ENCODE peak calls at places on chromosomes 13 and 19, in five cellular contexts. N, K, D, G and W are unnamed samples.

GRCh38 chr19:50759886-50760285 is 10.4 kb upstream of the GPR32 start:
- DNase-seq in D (no peak), K (no peak), N (no peak), G (no peak), W (no peak)

GRCh38 chr19:57949296-57949695 is 1.8 kb upstream of the ZNF256 start:
- DNase-seq in K (no peak), N (no peak), G (peak; percentile 24), D (no peak), W (no peak)

GRCh38 chr19:31356587-31357314 is 7.5 kb upstream of the TSHZ3 start:
- DNase-seq in D (no peak), K (no peak), N (peak; percentile 24), G (no peak), W (no peak)

GRCh38 chr19:13127811-13128575 is 9.9 kb downstream of the NACC1 start:
- DNase-seq in G (no peak), N (no peak), D (no peak), K (no peak), W (no peak)

GRCh38 chr19:35901854-35902661 is at the start of gene HCST:
- DNase-seq in K (no peak), N (peak; percentile 30), G (no peak), D (no peak), W (no peak)

GRCh38 chr19:45302416-45302815 is 20.3 kb downstream of the CKM start:
- DNase-seq in D (no peak), G (no peak), K (no peak), N (no peak), W (no peak)

GRCh38 chr13:26695891-26696311 is 64.7 kb downstream of the GPR12 start:
- DNase-seq in D (no peak), G (no peak), N (no peak), K (no peak), W (no peak)

GRCh38 chr19:9839415-9839814 is 4.3 kb downstream of the PIN1 start:
- DNase-seq in N (no peak), K (no peak), G (no peak), D (no peak), W (no peak)

GRCh38 chr19:35793381-35794165 is 18.2 kb downstream of the ARHGAP33 start:
- DNase-seq in D (peak; percentile 50), N (no peak), G (no peak), K (no peak), W (no peak)

GRCh38 chr19:19642506-19643157 is 825 bp downstream of the GMIP start:
- DNase-seq in G (no peak), N (peak; percentile 23), D (no peak), K (no peak), W (no peak)

GRCh38 chr13:107650081-107650701 is 565.1 kb downstream of the LIG4 start:
- DNase-seq in N (peak; percentile 13), G (peak; percentile 51), K (peak; percentile 15), D (peak; percentile 53), W (no peak)

GRCh38 chr13:45879666-45880065 is 28.1 kb upstream of the SIAH3 start:
- DNase-seq in N (peak; percentile 10), G (no peak), D (peak; percentile 48), K (no peak), W (no peak)

GRCh38 chr19:33678796-33679195 is 57.0 kb downstream of the CHST8 start:
- DNase-seq in D (no peak), G (no peak), K (no peak), N (no peak), W (peak; percentile 22)

GRCh38 chr13:19845758-19846157 is 17.7 kb downstream of the ZMYM5 start:
- DNase-seq in N (no peak), K (no peak), G (no peak), D (no peak), W (no peak)

GRCh38 chr13:31167490-31167889 is 5.8 kb upstream of the HSPH1 start:
- DNase-seq in K (no peak), D (no peak), N (no peak), G (no peak), W (no peak)

GRCh38 chr19:2798733-2799132 is 13.4 kb downstream of the THOP1 start:
- DNase-seq in G (no peak), K (no peak), N (no peak), D (no peak), W (no peak)

GRCh38 chr19:10230904-10231623 is at the start of gene S1PR2:
- DNase-seq in K (peak; percentile 70), N (peak; percentile 82), G (peak; percentile 86), D (peak; percentile 73), W (peak; percentile 90)

GRCh38 chr13:21529102-21529893 is 70.2 kb upstream of the ZDHHC20 start:
- DNase-seq in N (no peak), G (no peak), K (no peak), D (no peak), W (no peak)

GRCh38 chr13:92377396-92377795 is 849.2 kb upstream of the GPC6 start:
- DNase-seq in N (no peak), D (no peak), K (no peak), G (no peak), W (no peak)

GRCh38 chr19:36508325-36508724 is 19.0 kb upstream of the ZNF566 start:
- DNase-seq in D (no peak), K (no peak), G (no peak), N (no peak), W (no peak)

GRCh38 chr13:26946675-26947342 is 186.2 kb upstream of the GPR12 start:
- DNase-seq in N (no peak), G (no peak), K (no peak), D (no peak), W (no peak)

GRCh38 chr13:21898461-21898860 is 227.6 kb downstream of the FGF9 start:
- DNase-seq in G (no peak), K (no peak), D (no peak), N (no peak), W (no peak)

GRCh38 chr19:18921593-18921992 is 2.1 kb downstream of the DDX49 start:
- DNase-seq in K (no peak), N (no peak), D (no peak), G (no peak), W (no peak)

GRCh38 chr19:18289471-18290066 is 8.1 kb upstream of the JUND start:
- DNase-seq in N (no peak), K (no peak), G (peak; percentile 31), D (no peak), W (no peak)

GRCh38 chr13:76638882-76639281 is 247.3 kb downstream of the KCTD12 start:
- DNase-seq in K (no peak), N (no peak), G (no peak), D (no peak), W (no peak)

GRCh38 chr13:76635232-76636021 is 250.8 kb downstream of the KCTD12 start:
- DNase-seq in D (no peak), G (no peak), N (no peak), K (no peak), W (no peak)

GRCh38 chr13:76638160-76638559 is 248.0 kb downstream of the KCTD12 start:
- DNase-seq in D (no peak), K (no peak), G (no peak), N (no peak), W (no peak)

GRCh38 chr13:76636881-76637280 is 249.3 kb downstream of the KCTD12 start:
- DNase-seq in K (no peak), N (no peak), G (no peak), D (no peak), W (no peak)

DNA sequence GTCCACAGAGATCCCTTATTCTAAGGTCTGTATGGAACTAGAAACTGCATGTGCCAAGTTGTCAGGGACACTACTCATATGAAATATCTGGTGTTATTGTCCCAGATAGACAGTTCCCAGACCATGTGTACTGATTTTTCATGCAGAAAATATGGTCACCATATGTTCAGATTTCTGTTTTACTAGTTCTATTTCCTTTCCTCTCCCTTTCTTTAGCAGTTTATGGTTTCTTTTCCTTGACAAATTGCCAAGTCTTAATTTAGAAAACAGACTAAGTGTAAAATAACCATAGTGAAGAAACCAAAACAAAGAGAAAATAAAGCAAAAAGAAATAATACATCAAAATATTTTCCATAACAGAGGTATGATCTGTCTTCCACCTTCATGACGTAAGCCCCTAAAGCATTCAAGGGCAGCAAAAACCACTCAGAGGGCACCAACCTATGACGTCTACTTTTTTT is 248.5 kb downstream of the KCTD12 start:
- DNase-seq in N (no peak), K (no peak), D (no peak), G (no peak), W (no peak)
- TF ChIP-seq EP300 in N (no peak), K (no peak), D (no peak), G (no peak), W (no peak)

GRCh38 chr19:14473915-14474578 is 1.1 kb downstream of the PTGER1 start:
- DNase-seq in D (peak; percentile 59), G (no peak), K (no peak), N (peak; percentile 53), W (no peak)

GRCh38 chr19:14474827-14475226 is 327 bp downstream of the PTGER1 start:
- DNase-seq in G (no peak), K (no peak), N (no peak), D (no peak), W (no peak)

GRCh38 chr19:14476663-14477401 is 1.7 kb upstream of the PTGER1 start:
- DNase-seq in D (peak; percentile 51), K (no peak), N (peak; percentile 46), G (no peak), W (peak; percentile 78)

GRCh38 chr19:14476307-14476662 is 1.1 kb upstream of the PTGER1 start:
- DNase-seq in K (no peak), N (no peak), G (no peak), D (no peak), W (peak; percentile 63)

GRCh38 chr19:14475251-14476073 is at the start of gene PTGER1:
- DNase-seq in N (no peak), K (no peak), D (no peak), G (no peak), W (peak; percentile 62)
- H3K27ac ChIP-seq in N (no peak within 1 kb of the TSS), K (no peak within 1 kb of the TSS), D (peak within 1 kb of the TSS; percentile 74), G (no peak within 1 kb of the TSS), W (no peak within 1 kb of the TSS)

GRCh38 chr13:63026285-63026797 is 1610.7 kb upstream of the PCDH20 start:
- DNase-seq in N (no peak), G (no peak), K (no peak), D (no peak), W (no peak)

GRCh38 chr13:63024458-63024857 is 1608.8 kb upstream of the PCDH20 start:
- DNase-seq in K (no peak), D (no peak), G (no peak), N (no peak), W (no peak)

GRCh38 chr13:63025741-63026140 is 1610.1 kb upstream of the PCDH20 start:
- DNase-seq in K (no peak), D (no peak), N (no peak), G (no peak), W (no peak)
- TF ChIP-seq EP300 in K (no peak), D (no peak), N (no peak), G (no peak), W (no peak)

DNA sequence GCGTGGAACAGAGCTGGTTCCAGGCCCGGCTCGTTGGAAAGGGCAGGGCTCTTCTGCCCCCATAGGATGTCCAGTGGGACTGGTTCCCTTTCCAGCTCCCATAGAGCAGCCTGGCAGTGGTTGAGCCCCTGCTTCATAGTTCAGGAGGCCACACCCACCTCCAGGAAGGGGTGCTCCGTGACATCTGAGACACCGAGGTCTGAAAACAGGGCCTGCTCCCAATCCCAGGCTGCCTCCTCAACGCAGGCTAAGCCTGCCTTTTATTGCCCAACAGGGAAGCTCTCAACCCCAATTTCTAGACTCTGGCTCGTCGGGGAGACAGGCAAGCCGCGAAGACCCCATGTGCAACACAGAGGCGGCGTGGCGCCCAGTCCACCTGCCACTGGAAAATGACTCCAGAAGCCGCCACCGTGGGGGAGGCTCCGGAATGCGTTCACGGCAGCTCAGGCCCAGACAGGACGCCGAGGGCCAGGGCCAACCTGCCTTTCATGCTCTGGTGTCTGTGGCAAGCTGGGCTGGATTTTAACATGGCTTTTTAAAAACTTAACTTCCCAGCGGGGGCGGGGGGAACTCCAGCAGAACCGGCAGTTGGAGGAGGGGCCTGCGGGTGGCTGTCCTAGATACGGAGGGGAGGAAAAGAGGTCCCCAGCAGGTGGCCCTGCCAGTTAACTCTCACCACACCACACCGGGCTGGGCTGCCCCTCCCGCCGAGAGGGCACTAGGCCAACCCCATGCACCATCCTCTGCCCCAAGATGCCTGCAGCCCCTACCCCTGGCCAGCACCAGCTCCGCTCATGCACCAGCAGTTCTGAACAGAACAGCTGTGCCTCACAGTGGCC is 17.9 kb upstream of the TINCR start:
- DNase-seq in G (no peak), N (no peak), D (no peak), K (no peak), W (no peak)
- H3K27ac ChIP-seq in G (no peak overlapping the region), N (peak overlapping the region; percentile 48), D (peak overlapping the region; percentile 26), K (no peak overlapping the region), W (peak overlapping the region; percentile 66)